ENCODE peak calls at places on chromosomes 2 and 18, in six cellular contexts. U, M, V, P, I and Z are unnamed samples. For H3K4me1, the result is how much of the 10 kb centered on the place peaks cover.

GRCh38 chr18:23523429-23524212 is 20.3 kb downstream of the RMC1 start:
- DNase-seq in U (no peak), M (no peak), V (no peak), P (no peak), I (no peak), Z (no peak)

GRCh38 chr2:30789670-30790210 is 17.5 kb downstream of the CAPN13 start:
- DNase-seq in U (no peak), M (no peak), V (no peak), P (no peak), I (no peak), Z (no peak)

GRCh38 chr2:225040862-225041209 is 1.4 kb downstream of the DOCK10 start:
- DNase-seq in U (no peak), M (peak), V (no peak), P (peak), I (no peak), Z (no peak)

GRCh38 chr2:240247868-240248820 is 107.7 kb upstream of the OTOS start:
- DNase-seq in U (no peak), M (no peak), V (no peak), P (no peak), I (peak), Z (peak)

GRCh38 chr2:19439081-19439480 is 80.7 kb upstream of the OSR1 start:
- DNase-seq in U (no peak), M (no peak), V (no peak), P (no peak), I (no peak), Z (no peak)

GRCh38 chr2:28276076-28276618 is 116.5 kb upstream of the FOSL2 start:
- DNase-seq in U (no peak), M (no peak), V (no peak), P (peak), I (no peak), Z (no peak)

GRCh38 chr18:8662574-8663255 is 42.6 kb upstream of the MTCL1 start:
- DNase-seq in U (no peak), M (no peak), V (no peak), P (no peak), I (no peak), Z (no peak)

GRCh38 chr18:69951182-69951581 is 3.5 kb upstream of the CD226 start:
- DNase-seq in U (no peak), M (no peak), V (no peak), P (no peak), I (no peak), Z (no peak)

GRCh38 chr2:8298783-8299182 is 383.1 kb upstream of the ID2 start:
- DNase-seq in U (no peak), M (peak), V (no peak), P (no peak), I (no peak), Z (no peak)

GRCh38 chr2:44135771-44136170 is 32.9 kb upstream of the PPM1B start:
- DNase-seq in U (no peak), M (no peak), V (no peak), P (no peak), I (no peak), Z (no peak)

GRCh38 chr2:174740718-174741117 is 23.6 kb downstream of the CHRNA1 start:
- DNase-seq in U (no peak), M (no peak), V (no peak), P (no peak), I (no peak), Z (no peak)

GRCh38 chr18:76388891-76389423 is 106.1 kb downstream of the ZNF516 start:
- DNase-seq in U (no peak), M (no peak), V (no peak), P (peak), I (no peak), Z (no peak)

GRCh38 chr2:85913854-85914524 is 25.2 kb upstream of the ST3GAL5 start:
- DNase-seq in U (no peak), M (no peak), V (no peak), P (no peak), I (no peak), Z (no peak)
- H3K4me1 ChIP-seq in U (under half), M (under half), V (under half), P (under half), I (under half), Z (under half)

GRCh38 chr2:46718797-46719196 is 196.8 kb downstream of the MCFD2 start:
- DNase-seq in U (no peak), M (no peak), V (no peak), P (no peak), I (no peak), Z (no peak)
- H3K4me1 ChIP-seq in U (under half), M (under half), V (under half), P (under half), I (under half), Z (under half)

GRCh38 chr2:173075781-173076556 is at the start of gene MAP3K20:
- DNase-seq in U (peak), M (peak), V (no peak), P (peak), I (peak), Z (peak)

GRCh38 chr2:173075056-173075780 is 428 bp upstream of the MAP3K20 start:
- DNase-seq in U (no peak), M (no peak), V (no peak), P (no peak), I (no peak), Z (no peak)

GRCh38 chr2:173079141-173079540 is 3.5 kb downstream of the MAP3K20 start:
- DNase-seq in U (no peak), M (no peak), V (no peak), P (no peak), I (no peak), Z (no peak)

GRCh38 chr2:173077506-173078177 is 2.0 kb downstream of the MAP3K20 start:
- DNase-seq in U (no peak), M (no peak), V (no peak), P (no peak), I (no peak), Z (no peak)

GRCh38 chr2:173076557-173077345 is 1.1 kb downstream of the MAP3K20 start:
- DNase-seq in U (peak), M (peak), V (no peak), P (peak), I (peak), Z (peak)
- H3K4me1 ChIP-seq in U (under half), M (under half), V (under half), P (under half), I (under half), Z (under half)

DNA sequence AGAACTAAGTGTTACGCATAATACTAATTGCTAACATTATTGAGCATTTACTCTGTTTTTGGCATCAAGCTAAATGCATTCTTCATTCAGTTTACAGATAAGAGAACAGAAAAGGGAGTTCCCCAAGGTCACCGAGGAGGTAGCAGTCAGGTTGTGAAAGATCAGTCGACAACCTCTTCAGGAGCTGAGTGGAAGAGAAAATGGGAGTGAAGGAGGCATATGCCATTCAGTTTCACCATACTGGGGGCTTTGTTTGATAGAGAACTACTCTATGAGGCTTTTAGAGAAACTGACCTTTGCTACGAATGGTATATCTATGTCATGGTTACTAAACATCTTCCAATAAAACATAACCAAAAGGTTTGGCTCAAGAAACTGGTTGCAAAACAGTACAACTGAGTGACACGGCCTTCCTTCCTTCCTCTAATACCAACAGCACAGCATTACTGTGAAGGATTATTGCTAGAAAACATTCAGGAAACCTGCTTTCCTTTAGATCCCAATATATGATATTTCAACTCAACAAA is 112.1 kb downstream of the RBMS1 start:
- DNase-seq in U (no peak), M (no peak), V (no peak), P (no peak), I (no peak), Z (no peak)
- H3K4me1 ChIP-seq in U (under half), M (under half), V (under half), P (under half), I (under half), Z (under half)

DNA sequence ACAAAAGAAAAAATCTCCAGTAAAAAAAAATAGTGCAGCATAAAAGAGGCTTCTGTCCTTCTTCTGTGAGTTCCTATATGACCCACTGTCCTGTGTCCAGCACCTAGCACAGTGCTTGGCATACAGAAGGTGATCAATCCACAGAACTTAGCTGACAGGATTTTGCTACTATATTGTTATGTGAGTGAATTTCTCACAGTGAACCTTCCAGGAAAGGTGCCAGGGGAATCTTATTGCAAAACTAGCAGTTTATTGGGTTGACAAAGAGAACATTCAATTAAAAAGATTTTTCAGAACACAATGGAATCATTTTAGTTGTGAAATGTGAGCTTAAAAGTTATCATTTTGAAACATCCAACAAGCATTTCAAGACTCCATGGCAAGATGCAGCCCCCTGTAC is 12.4 kb upstream of the TRIB2 start:
- DNase-seq in U (no peak), M (no peak), V (no peak), P (no peak), I (no peak), Z (peak)
- H3K4me1 ChIP-seq in U (under half), M (under half), V (under half), P (under half), I (under half), Z (under half)

GRCh38 chr2:84963692-84964405 is 7.1 kb upstream of the KCMF1 start:
- DNase-seq in U (no peak), M (no peak), V (no peak), P (no peak), I (no peak), Z (no peak)

GRCh38 chr2:84963323-84963691 is 7.7 kb upstream of the KCMF1 start:
- DNase-seq in U (no peak), M (no peak), V (no peak), P (no peak), I (no peak), Z (no peak)

GRCh38 chr2:84964406-84965191 is 6.4 kb upstream of the KCMF1 start:
- DNase-seq in U (no peak), M (no peak), V (no peak), P (no peak), I (no peak), Z (no peak)

GRCh38 chr2:84965192-84965516 is 5.8 kb upstream of the KCMF1 start:
- DNase-seq in U (no peak), M (no peak), V (no peak), P (no peak), I (no peak), Z (no peak)

GRCh38 chr2:84962917-84963316 is 8.0 kb upstream of the KCMF1 start:
- DNase-seq in U (no peak), M (no peak), V (no peak), P (no peak), I (no peak), Z (no peak)
- H3K4me1 ChIP-seq in U (under half), M (under half), V (under half), P (under half), I (under half), Z (under half)

GRCh38 chr2:191349990-191350389 is 104.8 kb downstream of the MYO1B start:
- DNase-seq in U (no peak), M (no peak), V (no peak), P (no peak), I (no peak), Z (no peak)

GRCh38 chr2:191347881-191348280 is 102.7 kb downstream of the MYO1B start:
- DNase-seq in U (no peak), M (no peak), V (no peak), P (no peak), I (no peak), Z (no peak)

GRCh38 chr2:191343796-191344338 is 98.7 kb downstream of the MYO1B start:
- DNase-seq in U (no peak), M (no peak), V (no peak), P (no peak), I (no peak), Z (no peak)

GRCh38 chr2:191347154-191347553 is 102.0 kb downstream of the MYO1B start:
- DNase-seq in U (no peak), M (no peak), V (no peak), P (no peak), I (no peak), Z (no peak)

GRCh38 chr2:191345788-191346187 is 100.6 kb downstream of the MYO1B start:
- DNase-seq in U (no peak), M (no peak), V (no peak), P (no peak), I (no peak), Z (no peak)
- H3K4me1 ChIP-seq in U (under half), M (under half), V (under half), P (under half), I (under half), Z (under half)

DNA sequence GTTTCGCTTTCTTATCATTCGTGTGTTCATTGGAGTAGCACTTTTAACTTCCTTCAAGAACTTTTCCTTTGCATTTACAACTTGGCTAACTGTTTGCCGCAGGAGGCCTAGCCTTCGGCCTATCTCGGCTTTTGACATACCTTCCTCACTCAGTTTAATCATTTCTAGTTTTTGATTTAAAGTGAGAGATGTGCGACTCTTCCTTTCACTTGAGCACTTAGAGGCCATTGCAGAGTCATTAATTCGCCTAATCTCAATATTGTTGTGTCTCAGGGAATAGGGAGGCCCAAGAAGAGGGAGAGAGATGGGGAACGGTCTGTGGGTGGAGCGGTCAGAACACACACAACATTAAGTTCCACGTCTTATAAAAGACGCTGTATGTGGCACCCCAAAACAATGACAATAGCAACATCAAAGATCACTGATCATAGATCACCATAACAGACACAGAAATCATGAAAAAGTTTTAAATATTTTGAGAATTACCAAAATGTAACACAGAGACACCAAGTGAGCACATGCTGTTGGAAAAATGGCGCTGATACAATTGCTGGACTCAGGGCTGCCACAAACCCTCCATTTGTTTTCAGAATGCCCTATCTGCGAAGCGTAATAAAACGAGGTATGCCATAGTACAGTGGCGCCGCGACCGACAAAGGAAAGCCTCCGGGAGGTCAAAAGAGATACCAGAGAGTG is 554 bp downstream of the TIGD1 start:
- DNase-seq in U (no peak), M (no peak), V (no peak), P (no peak), I (no peak), Z (no peak)
- H3K4me1 ChIP-seq in U (under half), M (under half), V (under half), P (under half), I (under half), Z (half or more)